ENCODE peak calls at places on chromosome 16, in five cellular contexts. One of them, this sample, is unnamed.

GRCh38 chr16:84511180-84511800 is 6.8 kb upstream of the MEAK7 start:
- DNase-seq in nephron progenitor cell: peak
- DNase-seq in body of pancreas: peak
- DNase-seq in cardiac muscle cell: peak
- DNase-seq in heart left ventricle: peak
- DNase-seq in this sample: peak

GRCh38 chr16:14015948-14016347 is 55.2 kb upstream of the MRTFB start:
- DNase-seq in body of pancreas: no peak
- DNase-seq in cardiac muscle cell: peak
- DNase-seq in nephron progenitor cell: no peak
- DNase-seq in heart left ventricle: no peak
- DNase-seq in this sample: no peak

GRCh38 chr16:80033783-80034468 is 433.4 kb upstream of the MAF start:
- DNase-seq in cardiac muscle cell: no peak
- DNase-seq in heart left ventricle: no peak
- DNase-seq in body of pancreas: no peak
- DNase-seq in nephron progenitor cell: no peak
- DNase-seq in this sample: no peak

GRCh38 chr16:14301150-14302030 is 230.3 kb downstream of the MRTFB start:
- DNase-seq in body of pancreas: peak
- DNase-seq in cardiac muscle cell: peak
- DNase-seq in heart left ventricle: peak
- DNase-seq in nephron progenitor cell: peak
- DNase-seq in this sample: no peak

GRCh38 chr16:48076455-48077012 is 79.3 kb downstream of the ABCC12 start:
- DNase-seq in body of pancreas: no peak
- DNase-seq in nephron progenitor cell: no peak
- DNase-seq in heart left ventricle: no peak
- DNase-seq in cardiac muscle cell: no peak
- DNase-seq in this sample: no peak

GRCh38 chr16:27174007-27174406 is 29.3 kb upstream of the KDM8 start:
- DNase-seq in heart left ventricle: no peak
- DNase-seq in nephron progenitor cell: no peak
- DNase-seq in cardiac muscle cell: no peak
- DNase-seq in body of pancreas: no peak
- DNase-seq in this sample: no peak

GRCh38 chr16:4693956-4694663 is 748 bp downstream of the NUDT16L1 start:
- DNase-seq in body of pancreas: peak
- DNase-seq in cardiac muscle cell: peak
- DNase-seq in nephron progenitor cell: peak
- DNase-seq in heart left ventricle: peak
- DNase-seq in this sample: no peak

GRCh38 chr16:89052191-89052787 is 41.4 kb upstream of the ACSF3 start:
- DNase-seq in body of pancreas: no peak
- DNase-seq in cardiac muscle cell: no peak
- DNase-seq in nephron progenitor cell: no peak
- DNase-seq in heart left ventricle: no peak
- DNase-seq in this sample: no peak

GRCh38 chr16:20348365-20349185 is 3.9 kb downstream of the UMOD start:
- DNase-seq in nephron progenitor cell: peak
- DNase-seq in cardiac muscle cell: peak
- DNase-seq in body of pancreas: peak
- DNase-seq in heart left ventricle: no peak
- DNase-seq in this sample: no peak

GRCh38 chr16:66588981-66589713 is 9.9 kb downstream of the CMTM2 start:
- DNase-seq in heart left ventricle: no peak
- DNase-seq in nephron progenitor cell: no peak
- DNase-seq in body of pancreas: no peak
- DNase-seq in cardiac muscle cell: peak
- DNase-seq in this sample: no peak

GRCh38 chr16:588639-588888 is 1.3 kb upstream of the RAB40C start:
- DNase-seq in nephron progenitor cell: peak
- DNase-seq in cardiac muscle cell: peak
- DNase-seq in heart left ventricle: no peak
- DNase-seq in body of pancreas: peak
- DNase-seq in this sample: peak

GRCh38 chr16:67240506-67240905 is 6.8 kb downstream of the FHOD1 start:
- DNase-seq in cardiac muscle cell: no peak
- DNase-seq in nephron progenitor cell: no peak
- DNase-seq in body of pancreas: no peak
- DNase-seq in heart left ventricle: no peak
- DNase-seq in this sample: no peak

GRCh38 chr16:74232831-74233465 is 63.7 kb upstream of the PSMD7 start:
- DNase-seq in cardiac muscle cell: no peak
- DNase-seq in nephron progenitor cell: no peak
- DNase-seq in heart left ventricle: no peak
- DNase-seq in body of pancreas: no peak
- DNase-seq in this sample: no peak
- TF ChIP-seq CTCF in cardiac muscle cell: no peak
- TF ChIP-seq CTCF in nephron progenitor cell: no peak
- TF ChIP-seq CTCF in heart left ventricle: no peak
- TF ChIP-seq CTCF in body of pancreas: no peak
- TF ChIP-seq CTCF in this sample: no peak

GRCh38 chr16:79026117-79026516 is 574.4 kb downstream of the MAF start:
- DNase-seq in nephron progenitor cell: no peak
- DNase-seq in body of pancreas: no peak
- DNase-seq in heart left ventricle: no peak
- DNase-seq in cardiac muscle cell: no peak
- DNase-seq in this sample: no peak
- TF ChIP-seq CTCF in nephron progenitor cell: no peak
- TF ChIP-seq CTCF in body of pancreas: no peak
- TF ChIP-seq CTCF in heart left ventricle: no peak
- TF ChIP-seq CTCF in cardiac muscle cell: no peak
- TF ChIP-seq CTCF in this sample: no peak

GRCh38 chr16:78842950-78843349 is 743.5 kb downstream of the WWOX start:
- DNase-seq in cardiac muscle cell: no peak
- DNase-seq in nephron progenitor cell: no peak
- DNase-seq in body of pancreas: no peak
- DNase-seq in heart left ventricle: no peak
- DNase-seq in this sample: no peak

GRCh38 chr16:78844028-78844427 is 744.6 kb downstream of the WWOX start:
- DNase-seq in body of pancreas: no peak
- DNase-seq in heart left ventricle: no peak
- DNase-seq in nephron progenitor cell: no peak
- DNase-seq in cardiac muscle cell: no peak
- DNase-seq in this sample: no peak

DNA sequence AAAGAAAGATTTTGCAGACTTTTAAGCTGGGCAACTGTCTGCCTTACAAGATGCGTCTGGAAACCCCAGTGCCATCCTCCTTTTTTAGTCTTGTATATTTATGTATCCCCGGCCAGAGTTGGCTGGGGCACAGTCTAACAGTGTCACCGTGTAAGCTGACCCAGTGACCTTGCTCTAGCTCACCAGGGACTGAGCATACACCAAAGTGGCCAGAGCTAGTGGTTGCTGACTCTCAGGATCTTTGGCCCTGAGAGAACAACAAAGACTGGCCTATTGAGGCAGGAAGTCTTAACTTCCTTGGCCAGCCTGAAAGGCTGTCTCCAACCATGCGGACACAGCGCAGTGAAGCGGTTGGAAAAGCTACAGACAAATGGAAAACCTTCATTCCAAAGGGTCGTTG is 745.2 kb downstream of the WWOX start:
- DNase-seq in cardiac muscle cell: no peak
- DNase-seq in nephron progenitor cell: peak
- DNase-seq in body of pancreas: no peak
- DNase-seq in heart left ventricle: peak
- DNase-seq in this sample: peak
- TF ChIP-seq CTCF in cardiac muscle cell: no peak
- TF ChIP-seq CTCF in nephron progenitor cell: no peak
- TF ChIP-seq CTCF in body of pancreas: no peak
- TF ChIP-seq CTCF in heart left ventricle: no peak
- TF ChIP-seq CTCF in this sample: no peak

DNA sequence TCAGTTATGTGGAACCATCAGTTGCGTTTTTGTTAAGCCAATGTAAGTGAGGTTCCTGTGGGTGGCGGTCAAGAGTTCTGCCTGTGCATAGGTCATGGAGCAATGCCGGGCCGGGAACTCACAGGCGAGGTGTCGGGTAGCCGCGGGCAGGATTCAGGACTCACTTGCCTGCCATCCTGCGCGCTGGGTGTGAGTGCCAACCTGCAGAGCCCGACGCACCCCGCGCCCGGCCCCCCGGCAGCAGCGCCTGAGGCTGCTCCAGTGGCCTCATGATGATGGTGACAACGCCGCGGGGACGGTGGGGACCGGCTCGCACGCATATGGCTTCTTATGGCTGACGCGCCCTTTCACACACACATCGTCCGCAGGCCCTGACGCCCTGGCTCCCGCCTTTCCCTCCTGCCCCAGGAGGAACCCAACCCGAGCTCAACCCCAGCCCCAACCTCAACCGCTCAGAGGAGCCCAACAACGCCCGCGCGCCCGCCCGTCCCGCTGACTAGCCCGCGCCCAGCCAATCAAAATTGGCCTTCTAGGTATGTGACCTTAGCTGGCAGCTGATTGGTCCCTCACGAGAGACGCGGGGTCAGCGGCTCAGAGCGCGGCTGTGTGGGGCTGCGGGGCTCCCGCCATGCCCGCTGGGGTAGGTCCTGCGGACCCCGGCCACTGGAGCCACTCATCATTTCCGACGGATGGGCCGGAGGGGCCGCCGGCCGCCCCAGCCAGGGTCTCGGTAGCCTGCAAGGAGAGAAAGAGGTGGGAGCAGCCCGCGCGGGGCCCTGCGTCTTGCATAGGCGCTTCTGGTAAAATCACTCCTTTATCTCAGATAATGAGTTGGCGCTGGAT is at the start of gene C16orf95:
- DNase-seq in nephron progenitor cell: peak
- DNase-seq in cardiac muscle cell: peak
- DNase-seq in body of pancreas: peak
- DNase-seq in heart left ventricle: peak
- DNase-seq in this sample: peak
- TF ChIP-seq CTCF in nephron progenitor cell: peak
- TF ChIP-seq CTCF in cardiac muscle cell: peak
- TF ChIP-seq CTCF in body of pancreas: peak
- TF ChIP-seq CTCF in heart left ventricle: peak
- TF ChIP-seq CTCF in this sample: peak

GRCh38 chr16:28298511-28298878 is 6.2 kb downstream of the SBK1 start:
- DNase-seq in heart left ventricle: no peak
- DNase-seq in body of pancreas: no peak
- DNase-seq in nephron progenitor cell: no peak
- DNase-seq in cardiac muscle cell: no peak
- DNase-seq in this sample: no peak

GRCh38 chr16:28295213-28295612 is 2.9 kb downstream of the SBK1 start:
- DNase-seq in body of pancreas: no peak
- DNase-seq in nephron progenitor cell: no peak
- DNase-seq in heart left ventricle: no peak
- DNase-seq in cardiac muscle cell: no peak
- DNase-seq in this sample: no peak

GRCh38 chr16:28297784-28298510 is 5.6 kb downstream of the SBK1 start:
- DNase-seq in heart left ventricle: no peak
- DNase-seq in body of pancreas: no peak
- DNase-seq in nephron progenitor cell: no peak
- DNase-seq in cardiac muscle cell: no peak
- DNase-seq in this sample: no peak

GRCh38 chr16:28300327-28300726 is 8.0 kb downstream of the SBK1 start:
- DNase-seq in cardiac muscle cell: no peak
- DNase-seq in heart left ventricle: no peak
- DNase-seq in nephron progenitor cell: no peak
- DNase-seq in body of pancreas: no peak
- DNase-seq in this sample: no peak

DNA sequence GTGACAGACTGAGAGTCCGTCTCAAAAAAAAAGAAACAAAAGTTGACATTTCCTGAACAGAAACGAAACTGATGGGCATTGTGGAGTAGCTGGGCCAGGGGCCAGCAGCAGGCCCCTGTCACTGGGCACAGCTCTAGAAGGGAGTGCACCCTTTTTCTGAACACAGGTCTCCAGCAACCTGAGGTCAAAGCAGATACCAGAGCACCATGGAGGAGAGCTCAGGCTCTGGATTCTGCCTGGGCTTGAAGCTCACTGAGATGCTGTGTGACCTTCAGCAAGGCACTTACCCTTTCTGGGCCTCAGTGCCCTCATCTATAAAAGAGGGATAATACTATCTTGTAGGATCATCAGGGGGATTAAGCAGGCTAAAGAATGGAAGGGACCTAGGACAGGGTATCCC is 5.0 kb downstream of the SBK1 start:
- DNase-seq in body of pancreas: no peak
- DNase-seq in cardiac muscle cell: no peak
- DNase-seq in heart left ventricle: no peak
- DNase-seq in nephron progenitor cell: no peak
- DNase-seq in this sample: no peak
- TF ChIP-seq CTCF in body of pancreas: no peak
- TF ChIP-seq CTCF in cardiac muscle cell: no peak
- TF ChIP-seq CTCF in heart left ventricle: no peak
- TF ChIP-seq CTCF in nephron progenitor cell: no peak
- TF ChIP-seq CTCF in this sample: no peak

This sample was measured in neural crest cell.